ENCODE peak calls at places on chromosomes 16 and 17, in five cellular contexts. H is fibroblast of the aortic adventitia, A is AG04449, C is stromal cell of bone marrow, Z is NCI-H1092. M is an unnamed sample.

GRCh38 chr17:68701046-68701445 is 99.9 kb upstream of the FAM20A start:
- DNase-seq in A (no peak), Z (no peak), H (peak), C (no peak), M (no peak)

GRCh38 chr17:7446669-7447068 is 1.8 kb downstream of the CHRNB1 start:
- DNase-seq in A (no peak), Z (no peak), C (no peak), H (no peak), M (no peak)

GRCh38 chr16:84378567-84378966 is 10.2 kb downstream of the ATP2C2 start:
- DNase-seq in C (no peak), A (no peak), H (no peak), Z (no peak), M (no peak)

GRCh38 chr17:61415374-61416210 is 15.9 kb downstream of the TBX2 start:
- DNase-seq in H (no peak), C (no peak), A (no peak), Z (no peak), M (no peak)

GRCh38 chr17:48440660-48441059 is 10.6 kb upstream of the SKAP1 start:
- DNase-seq in A (no peak), Z (no peak), H (no peak), C (no peak), M (peak)

GRCh38 chr16:23711785-23712184 is 1.2 kb downstream of the ERN2 start:
- DNase-seq in A (no peak), H (no peak), C (no peak), Z (no peak), M (no peak)

GRCh38 chr17:1617620-1618174 is 10.9 kb downstream of the SLC43A2 start:
- DNase-seq in Z (no peak), C (peak), A (peak), H (peak), M (no peak)

GRCh38 chr16:30948956-30949654 is at the start of gene ORAI3:
- DNase-seq in A (no peak), Z (no peak), C (peak), H (peak), M (peak)

GRCh38 chr16:22220714-22221113 is 14.6 kb downstream of the EEF2K start:
- DNase-seq in A (no peak), H (no peak), C (no peak), Z (no peak), M (no peak)

GRCh38 chr17:74201250-74201649 is 2.2 kb upstream of the RPL38 start:
- DNase-seq in Z (peak), H (peak), C (no peak), A (no peak), M (no peak)

GRCh38 chr17:64599187-64599676 is 62.9 kb downstream of the SMURF2 start:
- DNase-seq in C (no peak), H (no peak), A (no peak), Z (no peak), M (peak)

GRCh38 chr17:42311240-42312034 is 23.1 kb downstream of the STAT5A start:
- DNase-seq in A (peak), C (peak), Z (no peak), H (peak), M (no peak)

GRCh38 chr17:5128905-5129535 is 13.2 kb downstream of the USP6 start:
- DNase-seq in H (no peak), Z (no peak), C (no peak), A (no peak), M (no peak)

GRCh38 chr17:57453841-57454240 is 197.5 kb downstream of the MSI2 start:
- DNase-seq in A (no peak), Z (no peak), C (no peak), H (no peak), M (no peak)

GRCh38 chr16:10579965-10580918 is at the start of gene EMP2:
- DNase-seq in C (peak), H (peak), Z (no peak), A (no peak), M (no peak)

GRCh38 chr16:1413684-1414531 is 596 bp downstream of the UNKL start:
- DNase-seq in H (peak), C (peak), Z (no peak), A (no peak), M (peak)

GRCh38 chr17:37657202-37657601 is 14.0 kb upstream of the DDX52 start:
- DNase-seq in A (no peak), C (no peak), Z (no peak), H (no peak), M (no peak)

GRCh38 chr16:68369697-68370096 is 58.9 kb downstream of the PRMT7 start:
- DNase-seq in H (no peak), C (no peak), A (no peak), Z (no peak), M (no peak)

GRCh38 chr17:50779747-50780363 is 12.5 kb upstream of the ANKRD40CL start:
- DNase-seq in H (no peak), C (no peak), Z (no peak), A (no peak), M (no peak)

GRCh38 chr17:7284911-7285310 is 3.4 kb downstream of the SLC2A4 start:
- DNase-seq in C (no peak), Z (no peak), A (no peak), H (no peak), M (no peak)

GRCh38 chr16:2520784-2521577 is 810 bp downstream of the AMDHD2 start:
- DNase-seq in A (no peak), Z (no peak), C (no peak), H (no peak), M (peak)

GRCh38 chr17:39738568-39738901 is 797 bp downstream of the GRB7 start:
- DNase-seq in A (no peak), Z (no peak), H (no peak), C (no peak), M (no peak)

GRCh38 chr16:85004587-85005205 is 6.6 kb downstream of the ZDHHC7 start:
- DNase-seq in A (peak), H (peak), C (no peak), Z (no peak), M (no peak)

GRCh38 chr17:10062757-10063385 is 135.5 kb downstream of the GAS7 start:
- DNase-seq in C (no peak), A (no peak), Z (no peak), H (no peak), M (no peak)

GRCh38 chr17:29572691-29573557 is 4.4 kb downstream of the TP53I13 start:
- DNase-seq in Z (no peak), C (no peak), A (no peak), H (peak), M (peak)

GRCh38 chr16:1610841-1611653 is 825 bp downstream of the IFT140 start:
- DNase-seq in Z (no peak), H (peak), C (no peak), A (no peak), M (peak)

GRCh38 chr17:79923974-79924638 is 84.9 kb upstream of the CBX4 start:
- DNase-seq in Z (no peak), C (no peak), H (peak), A (no peak), M (peak)

GRCh38 chr17:14157822-14158221 is 78.8 kb downstream of the CDRT15 start:
- DNase-seq in C (no peak), H (no peak), Z (no peak), A (no peak), M (no peak)

GRCh38 chr16:66478733-66479511 is 51.8 kb downstream of the BEAN1 start:
- DNase-seq in A (no peak), C (no peak), H (peak), Z (no peak), M (peak)

GRCh38 chr17:8243827-8244226 is 4.0 kb downstream of the CTC1 start:
- DNase-seq in Z (no peak), A (no peak), H (no peak), C (no peak), M (no peak)

GRCh38 chr16:63925221-63925620 is 1196.6 kb downstream of the CDH11 start:
- DNase-seq in A (no peak), Z (no peak), C (no peak), H (no peak), M (no peak)

GRCh38 chr16:73047536-73048291 is at the start of gene ZFHX3:
- DNase-seq in Z (no peak), A (no peak), C (no peak), H (peak), M (peak)

GRCh38 chr17:8785547-8786412 is 13.4 kb downstream of the MFSD6L start:
- DNase-seq in H (peak), A (no peak), C (peak), Z (peak), M (peak)

GRCh38 chr17:13074026-13074425 is 56.2 kb upstream of the ELAC2 start:
- DNase-seq in C (peak), H (peak), Z (no peak), A (peak), M (no peak)

GRCh38 chr16:25065899-25066298 is 45.6 kb upstream of the LCMT1 start:
- DNase-seq in C (no peak), H (no peak), Z (no peak), A (no peak), M (peak)